ENCODE peak calls at places on chromosomes 13 and 19, in seven cellular contexts. One of them, this sample, is unnamed.

GRCh38 chr19:40512473-40513344 is 45.9 kb downstream of the SPTBN4 start:
- DNase-seq in heart left ventricle: no peak
- DNase-seq in frontal cortex: no peak
- DNase-seq in epithelial cell of prostate: no peak
- DNase-seq in 8988T: no peak
- DNase-seq in RWPE1: no peak
- DNase-seq in HEK293T: no peak
- DNase-seq in this sample: no peak

GRCh38 chr19:1924320-1924961 is 16.5 kb upstream of the CSNK1G2 start:
- DNase-seq in heart left ventricle: no peak
- DNase-seq in frontal cortex: no peak
- DNase-seq in epithelial cell of prostate: no peak
- DNase-seq in 8988T: no peak
- DNase-seq in RWPE1: no peak
- DNase-seq in HEK293T: no peak
- DNase-seq in this sample: no peak

GRCh38 chr13:34465423-34465922 is 476.6 kb upstream of the NBEA start:
- DNase-seq in heart left ventricle: no peak
- DNase-seq in frontal cortex: no peak
- DNase-seq in epithelial cell of prostate: no peak
- DNase-seq in 8988T: no peak
- DNase-seq in RWPE1: no peak
- DNase-seq in HEK293T: no peak
- DNase-seq in this sample: no peak

GRCh38 chr13:91467236-91467635 is 68.8 kb downstream of the GPC5 start:
- DNase-seq in heart left ventricle: no peak
- DNase-seq in frontal cortex: no peak
- DNase-seq in epithelial cell of prostate: no peak
- DNase-seq in 8988T: no peak
- DNase-seq in RWPE1: no peak
- DNase-seq in HEK293T: no peak
- DNase-seq in this sample: no peak

GRCh38 chr19:13979686-13980085 is 26.4 kb downstream of the RFX1 start:
- DNase-seq in heart left ventricle: no peak
- DNase-seq in frontal cortex: no peak
- DNase-seq in epithelial cell of prostate: no peak
- DNase-seq in 8988T: no peak
- DNase-seq in RWPE1: no peak
- DNase-seq in HEK293T: no peak
- DNase-seq in this sample: no peak

GRCh38 chr19:10112895-10113591 is 1.6 kb downstream of the P2RY11 start:
- DNase-seq in heart left ventricle: peak; percentile 71
- DNase-seq in frontal cortex: no peak
- DNase-seq in epithelial cell of prostate: no peak
- DNase-seq in 8988T: no peak
- DNase-seq in RWPE1: no peak
- DNase-seq in HEK293T: peak; percentile 62
- DNase-seq in this sample: no peak

GRCh38 chr13:100875392-100876043 is 200.9 kb upstream of the TMTC4 start:
- DNase-seq in heart left ventricle: no peak
- DNase-seq in frontal cortex: no peak
- DNase-seq in epithelial cell of prostate: no peak
- DNase-seq in 8988T: no peak
- DNase-seq in RWPE1: peak; percentile 40
- DNase-seq in HEK293T: no peak
- DNase-seq in this sample: no peak

GRCh38 chr19:40719414-40719894 is 2.5 kb downstream of the ITPKC start:
- DNase-seq in heart left ventricle: no peak
- DNase-seq in frontal cortex: no peak
- DNase-seq in epithelial cell of prostate: no peak
- DNase-seq in 8988T: no peak
- DNase-seq in RWPE1: no peak
- DNase-seq in HEK293T: no peak
- DNase-seq in this sample: no peak

GRCh38 chr13:40813662-40814454 is 24.4 kb downstream of the SLC25A15 start:
- DNase-seq in heart left ventricle: no peak
- DNase-seq in frontal cortex: no peak
- DNase-seq in epithelial cell of prostate: no peak
- DNase-seq in 8988T: no peak
- DNase-seq in RWPE1: peak; percentile 7
- DNase-seq in HEK293T: peak; percentile 46
- DNase-seq in this sample: no peak

GRCh38 chr13:23385931-23386330 is 47.6 kb downstream of the SACS start:
- DNase-seq in heart left ventricle: no peak
- DNase-seq in frontal cortex: no peak
- DNase-seq in epithelial cell of prostate: no peak
- DNase-seq in 8988T: no peak
- DNase-seq in RWPE1: no peak
- DNase-seq in HEK293T: no peak
- DNase-seq in this sample: no peak

This sample was measured in cardiac septum.